ENCODE peak calls at places on chromosomes 2 and 18, in seven cellular contexts. One of them, this sample, is unnamed.

GRCh38 chr2:32727157-32727556 is 99.3 kb downstream of the TTC27 start:
- DNase-seq in OCI-LY7: no peak
- DNase-seq in neural progenitor cell: no peak
- DNase-seq in Karpas-422: no peak
- DNase-seq in IMR-90: no peak
- DNase-seq in hepatocyte: no peak
- DNase-seq in H9: no peak
- DNase-seq in this sample: no peak

GRCh38 chr18:618618-619017 is 21.8 kb downstream of the CLUL1 start:
- DNase-seq in OCI-LY7: no peak
- DNase-seq in neural progenitor cell: no peak
- DNase-seq in Karpas-422: no peak
- DNase-seq in IMR-90: no peak
- DNase-seq in hepatocyte: no peak
- DNase-seq in H9: no peak
- DNase-seq in this sample: no peak

GRCh38 chr2:177599956-177600355 is 207.4 kb downstream of the AGPS start:
- DNase-seq in OCI-LY7: no peak
- DNase-seq in neural progenitor cell: no peak
- DNase-seq in Karpas-422: no peak
- DNase-seq in IMR-90: no peak
- DNase-seq in hepatocyte: no peak
- DNase-seq in H9: no peak
- DNase-seq in this sample: no peak

GRCh38 chr18:21303913-21304312 is 61.9 kb downstream of the GREB1L start:
- DNase-seq in OCI-LY7: no peak
- DNase-seq in neural progenitor cell: no peak
- DNase-seq in Karpas-422: no peak
- DNase-seq in IMR-90: no peak
- DNase-seq in hepatocyte: no peak
- DNase-seq in H9: no peak
- DNase-seq in this sample: no peak

GRCh38 chr2:64092502-64092901 is 51.7 kb downstream of the PELI1 start:
- DNase-seq in OCI-LY7: peak
- DNase-seq in neural progenitor cell: no peak
- DNase-seq in Karpas-422: peak
- DNase-seq in IMR-90: no peak
- DNase-seq in hepatocyte: no peak
- DNase-seq in H9: no peak
- DNase-seq in this sample: no peak

GRCh38 chr2:171602352-171602751 is 80.1 kb downstream of the CYBRD1 start:
- DNase-seq in OCI-LY7: no peak
- DNase-seq in neural progenitor cell: peak
- DNase-seq in Karpas-422: no peak
- DNase-seq in IMR-90: no peak
- DNase-seq in hepatocyte: no peak
- DNase-seq in H9: no peak
- DNase-seq in this sample: no peak

GRCh38 chr2:159130302-159130701 is 156.2 kb downstream of the WDSUB1 start:
- DNase-seq in OCI-LY7: no peak
- DNase-seq in neural progenitor cell: no peak
- DNase-seq in Karpas-422: no peak
- DNase-seq in IMR-90: no peak
- DNase-seq in hepatocyte: no peak
- DNase-seq in H9: no peak
- DNase-seq in this sample: no peak

GRCh38 chr2:146576301-146576700 is 1268.5 kb upstream of the ACVR2A start:
- DNase-seq in OCI-LY7: no peak
- DNase-seq in neural progenitor cell: no peak
- DNase-seq in Karpas-422: no peak
- DNase-seq in IMR-90: peak
- DNase-seq in hepatocyte: no peak
- DNase-seq in H9: no peak
- DNase-seq in this sample: no peak

GRCh38 chr2:171723724-171724683 is 36.7 kb downstream of the DYNC1I2 start:
- DNase-seq in OCI-LY7: no peak
- DNase-seq in neural progenitor cell: peak
- DNase-seq in Karpas-422: no peak
- DNase-seq in IMR-90: peak
- DNase-seq in hepatocyte: no peak
- DNase-seq in H9: peak
- DNase-seq in this sample: peak

GRCh38 chr2:216315817-216316603 is 56.3 kb downstream of the MARCHF4 start:
- DNase-seq in OCI-LY7: no peak
- DNase-seq in neural progenitor cell: peak
- DNase-seq in Karpas-422: no peak
- DNase-seq in IMR-90: peak
- DNase-seq in hepatocyte: peak
- DNase-seq in H9: peak
- DNase-seq in this sample: peak

GRCh38 chr18:62741118-62741566 is 25.8 kb downstream of the PHLPP1 start:
- DNase-seq in OCI-LY7: no peak
- DNase-seq in neural progenitor cell: no peak
- DNase-seq in Karpas-422: peak
- DNase-seq in IMR-90: peak
- DNase-seq in hepatocyte: peak
- DNase-seq in H9: no peak
- DNase-seq in this sample: no peak

GRCh38 chr18:24111936-24112335 is 26.9 kb upstream of the CABYR start:
- DNase-seq in OCI-LY7: no peak
- DNase-seq in neural progenitor cell: no peak
- DNase-seq in Karpas-422: no peak
- DNase-seq in IMR-90: no peak
- DNase-seq in hepatocyte: no peak
- DNase-seq in H9: no peak
- DNase-seq in this sample: no peak

GRCh38 chr18:10950876-10951630 is 198.3 kb downstream of the PIEZO2 start:
- DNase-seq in OCI-LY7: peak
- DNase-seq in neural progenitor cell: no peak
- DNase-seq in Karpas-422: no peak
- DNase-seq in IMR-90: no peak
- DNase-seq in hepatocyte: no peak
- DNase-seq in H9: no peak
- DNase-seq in this sample: no peak

GRCh38 chr2:238930216-238930615 is 82.3 kb downstream of the TWIST2 start:
- DNase-seq in OCI-LY7: no peak
- DNase-seq in neural progenitor cell: no peak
- DNase-seq in Karpas-422: no peak
- DNase-seq in IMR-90: no peak
- DNase-seq in hepatocyte: no peak
- DNase-seq in H9: peak
- DNase-seq in this sample: peak

GRCh38 chr2:121197369-121198091 is 87.5 kb downstream of the TFCP2L1 start:
- DNase-seq in OCI-LY7: no peak
- DNase-seq in neural progenitor cell: no peak
- DNase-seq in Karpas-422: no peak
- DNase-seq in IMR-90: peak
- DNase-seq in hepatocyte: peak
- DNase-seq in H9: no peak
- DNase-seq in this sample: peak

GRCh38 chr2:151757861-151758260 is 23.6 kb upstream of the NEB start:
- DNase-seq in OCI-LY7: no peak
- DNase-seq in neural progenitor cell: no peak
- DNase-seq in Karpas-422: no peak
- DNase-seq in IMR-90: no peak
- DNase-seq in hepatocyte: no peak
- DNase-seq in H9: no peak
- DNase-seq in this sample: no peak

GRCh38 chr2:151761687-151762086 is 27.4 kb upstream of the NEB start:
- DNase-seq in OCI-LY7: no peak
- DNase-seq in neural progenitor cell: no peak
- DNase-seq in Karpas-422: no peak
- DNase-seq in IMR-90: no peak
- DNase-seq in hepatocyte: no peak
- DNase-seq in H9: no peak
- DNase-seq in this sample: no peak

GRCh38 chr2:151758744-151759143 is 24.5 kb upstream of the NEB start:
- DNase-seq in OCI-LY7: no peak
- DNase-seq in neural progenitor cell: no peak
- DNase-seq in Karpas-422: no peak
- DNase-seq in IMR-90: no peak
- DNase-seq in hepatocyte: no peak
- DNase-seq in H9: no peak
- DNase-seq in this sample: no peak

GRCh38 chr2:151761193-151761592 is 26.9 kb upstream of the NEB start:
- DNase-seq in OCI-LY7: no peak
- DNase-seq in neural progenitor cell: no peak
- DNase-seq in Karpas-422: no peak
- DNase-seq in IMR-90: no peak
- DNase-seq in hepatocyte: no peak
- DNase-seq in H9: no peak
- DNase-seq in this sample: no peak

DNA sequence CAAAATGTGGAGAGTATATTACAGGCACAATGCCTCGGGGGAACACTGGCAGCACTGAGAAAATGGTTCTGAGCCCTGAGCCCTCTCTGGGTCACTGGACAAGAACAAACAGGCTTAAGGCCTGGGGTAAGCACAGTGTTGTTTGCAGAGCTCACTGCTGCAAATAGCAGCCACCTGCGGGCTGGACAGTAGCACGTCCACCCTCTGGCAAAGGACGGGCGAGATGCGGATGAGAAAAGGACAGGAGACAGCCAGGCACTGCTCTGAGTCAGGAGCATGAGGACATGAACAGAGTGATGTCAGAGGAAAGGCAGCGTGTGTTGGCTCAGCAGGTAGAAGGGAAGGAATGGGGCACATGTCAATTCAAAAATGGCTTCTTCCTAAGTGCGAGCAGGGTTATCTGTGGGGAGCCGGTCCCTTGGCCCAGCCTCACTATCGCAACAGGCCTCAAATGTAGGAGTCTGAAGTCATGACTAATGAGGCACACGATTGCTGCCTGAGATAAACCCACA is 25.9 kb upstream of the NEB start:
- DNase-seq in OCI-LY7: no peak
- DNase-seq in neural progenitor cell: peak
- DNase-seq in Karpas-422: no peak
- DNase-seq in IMR-90: no peak
- DNase-seq in hepatocyte: peak
- DNase-seq in H9: no peak
- DNase-seq in this sample: no peak
- H2AFZ ChIP-seq in OCI-LY7: no peak
- H2AFZ ChIP-seq in neural progenitor cell: no peak
- H2AFZ ChIP-seq in Karpas-422: no peak
- H2AFZ ChIP-seq in IMR-90: no peak
- H2AFZ ChIP-seq in hepatocyte: no peak
- H2AFZ ChIP-seq in H9: no peak
- H2AFZ ChIP-seq in this sample: no peak

GRCh38 chr18:67451952-67452351 is 64.6 kb downstream of the DSEL start:
- DNase-seq in OCI-LY7: no peak
- DNase-seq in neural progenitor cell: no peak
- DNase-seq in Karpas-422: no peak
- DNase-seq in IMR-90: no peak
- DNase-seq in hepatocyte: no peak
- DNase-seq in H9: no peak
- DNase-seq in this sample: no peak

GRCh38 chr18:67456691-67457090 is 59.8 kb downstream of the DSEL start:
- DNase-seq in OCI-LY7: no peak
- DNase-seq in neural progenitor cell: no peak
- DNase-seq in Karpas-422: no peak
- DNase-seq in IMR-90: no peak
- DNase-seq in hepatocyte: no peak
- DNase-seq in H9: no peak
- DNase-seq in this sample: no peak
- H2AFZ ChIP-seq in OCI-LY7: no peak
- H2AFZ ChIP-seq in neural progenitor cell: no peak
- H2AFZ ChIP-seq in Karpas-422: no peak
- H2AFZ ChIP-seq in IMR-90: no peak
- H2AFZ ChIP-seq in hepatocyte: no peak
- H2AFZ ChIP-seq in H9: no peak
- H2AFZ ChIP-seq in this sample: no peak

DNA sequence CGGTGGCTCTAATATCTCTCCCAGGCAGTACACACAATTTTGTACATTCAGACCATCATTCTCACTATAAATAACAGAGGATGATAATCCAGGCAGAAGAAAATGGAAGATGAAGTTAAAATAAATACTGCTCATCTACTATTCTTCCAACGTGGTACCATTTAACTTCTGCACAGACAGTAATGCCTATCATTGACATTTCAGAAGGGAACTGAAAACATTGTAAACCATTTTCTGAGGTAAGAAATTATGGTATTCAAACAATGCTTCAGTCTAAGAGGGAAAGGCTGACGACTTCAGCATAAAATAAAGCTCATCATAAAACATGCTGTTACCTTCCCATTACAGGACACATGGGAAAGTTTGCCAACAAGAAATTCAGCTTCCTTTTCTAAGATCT is 814.4 kb downstream of the NR4A2 start:
- DNase-seq in OCI-LY7: no peak
- DNase-seq in neural progenitor cell: no peak
- DNase-seq in Karpas-422: no peak
- DNase-seq in IMR-90: no peak
- DNase-seq in hepatocyte: no peak
- DNase-seq in H9: no peak
- DNase-seq in this sample: no peak
- H2AFZ ChIP-seq in OCI-LY7: no peak
- H2AFZ ChIP-seq in neural progenitor cell: no peak
- H2AFZ ChIP-seq in Karpas-422: no peak
- H2AFZ ChIP-seq in IMR-90: no peak
- H2AFZ ChIP-seq in hepatocyte: no peak
- H2AFZ ChIP-seq in H9: no peak
- H2AFZ ChIP-seq in this sample: no peak

GRCh38 chr18:58407263-58407648 is 221.6 kb downstream of the ALPK2 start:
- DNase-seq in OCI-LY7: no peak
- DNase-seq in neural progenitor cell: no peak
- DNase-seq in Karpas-422: no peak
- DNase-seq in IMR-90: no peak
- DNase-seq in hepatocyte: peak
- DNase-seq in H9: no peak
- DNase-seq in this sample: no peak

GRCh38 chr18:58407649-58408407 is 221.1 kb downstream of the ALPK2 start:
- DNase-seq in OCI-LY7: no peak
- DNase-seq in neural progenitor cell: no peak
- DNase-seq in Karpas-422: no peak
- DNase-seq in IMR-90: no peak
- DNase-seq in hepatocyte: peak
- DNase-seq in H9: no peak
- DNase-seq in this sample: no peak

GRCh38 chr18:58411323-58411722 is 217.6 kb downstream of the ALPK2 start:
- DNase-seq in OCI-LY7: no peak
- DNase-seq in neural progenitor cell: no peak
- DNase-seq in Karpas-422: no peak
- DNase-seq in IMR-90: no peak
- DNase-seq in hepatocyte: no peak
- DNase-seq in H9: no peak
- DNase-seq in this sample: no peak

GRCh38 chr18:58409802-58410445 is 219.0 kb downstream of the ALPK2 start:
- DNase-seq in OCI-LY7: no peak
- DNase-seq in neural progenitor cell: no peak
- DNase-seq in Karpas-422: no peak
- DNase-seq in IMR-90: no peak
- DNase-seq in hepatocyte: no peak
- DNase-seq in H9: no peak
- DNase-seq in this sample: no peak

DNA sequence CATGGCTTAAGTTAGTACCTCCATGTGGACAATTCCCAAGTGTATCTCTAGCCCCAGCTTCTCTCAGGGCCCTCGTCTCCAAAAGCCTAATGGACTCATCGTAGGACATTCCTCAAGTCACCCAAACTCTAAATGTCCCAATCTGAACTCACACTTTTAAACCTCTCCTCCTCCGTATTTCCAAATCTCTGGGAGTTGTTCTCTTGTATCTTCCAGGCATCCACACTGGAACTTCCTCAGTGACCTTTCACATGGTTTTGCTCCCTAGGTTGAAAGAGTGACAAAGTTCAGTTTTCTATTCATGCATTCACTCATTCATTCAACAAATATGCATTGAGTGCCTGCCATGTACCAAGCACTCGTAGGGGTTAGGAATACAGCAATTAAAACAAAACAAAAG is 220.2 kb downstream of the ALPK2 start:
- DNase-seq in OCI-LY7: no peak
- DNase-seq in neural progenitor cell: no peak
- DNase-seq in Karpas-422: no peak
- DNase-seq in IMR-90: no peak
- DNase-seq in hepatocyte: no peak
- DNase-seq in H9: no peak
- DNase-seq in this sample: no peak
- H2AFZ ChIP-seq in OCI-LY7: no peak
- H2AFZ ChIP-seq in neural progenitor cell: no peak
- H2AFZ ChIP-seq in Karpas-422: no peak
- H2AFZ ChIP-seq in IMR-90: no peak
- H2AFZ ChIP-seq in hepatocyte: no peak
- H2AFZ ChIP-seq in H9: no peak
- H2AFZ ChIP-seq in this sample: no peak